ENCODE peak calls at places on chromosomes 13 and 19, in four cellular contexts. L, A, Y and B are unnamed samples.

GRCh38 chr13:23856008-23856750 is 33.0 kb downstream of the MIPEP start:
- DNase-seq in L (peak; percentile 14), A (no peak), Y (no peak), B (peak; percentile 38)

GRCh38 chr19:12833747-12834417 is 497 bp downstream of the RTBDN start:
- DNase-seq in L (peak; percentile 62), A (no peak), Y (peak; percentile 79), B (peak; percentile 70)

GRCh38 chr13:51687928-51688714 is 103.9 kb downstream of the WDFY2 start:
- DNase-seq in L (peak; percentile 59), A (no peak), Y (no peak), B (no peak)

GRCh38 chr13:51284339-51284738 is 55.2 kb upstream of the SERPINE3 start:
- DNase-seq in L (no peak), A (no peak), Y (peak; percentile 45), B (no peak)

GRCh38 chr19:38045554-38046253 is 138.7 kb downstream of the SIPA1L3 start:
- DNase-seq in L (no peak), A (no peak), Y (no peak), B (no peak)

GRCh38 chr13:99434258-99434788 is 66.9 kb upstream of the TM9SF2 start:
- DNase-seq in L (peak; percentile 70), A (no peak), Y (no peak), B (peak; percentile 70)

GRCh38 chr13:106350208-106350607 is 185.3 kb downstream of the EFNB2 start:
- DNase-seq in L (peak; percentile 33), A (no peak), Y (no peak), B (no peak)

GRCh38 chr13:106566682-106567420 is 1.1 kb downstream of the ARGLU1 start:
- DNase-seq in L (peak; percentile 81), A (peak; percentile 62), Y (no peak), B (peak; percentile 56)

GRCh38 chr19:54739587-54740497 is 1.5 kb downstream of the KIR2DL3 start:
- DNase-seq in L (no peak), A (no peak), Y (no peak), B (no peak)

GRCh38 chr19:41501854-41502253 is 58.9 kb downstream of the ERICH4 start:
- DNase-seq in L (no peak), A (no peak), Y (no peak), B (no peak)

GRCh38 chr19:41551711-41552110 is 24.3 kb upstream of the CEACAM21 start:
- DNase-seq in L (no peak), A (no peak), Y (no peak), B (no peak)

GRCh38 chr19:29576761-29577661 is 29.1 kb upstream of the POP4 start:
- DNase-seq in L (no peak), A (peak; percentile 47), Y (peak; percentile 33), B (peak; percentile 20)

GRCh38 chr13:33228645-33229445 is 56.7 kb downstream of the STARD13 start:
- DNase-seq in L (peak; percentile 84), A (peak; percentile 83), Y (no peak), B (no peak)

GRCh38 chr13:104315606-104316005 is 1249.4 kb upstream of the SLC10A2 start:
- DNase-seq in L (no peak), A (peak; percentile 97), Y (no peak), B (no peak)

GRCh38 chr13:22848539-22849052 is 332.2 kb upstream of the SGCG start:
- DNase-seq in L (peak; percentile 65), A (no peak), Y (peak; percentile 86), B (peak; percentile 93)

GRCh38 chr19:23799321-23799720 is 40.6 kb upstream of the ZNF681 start:
- DNase-seq in L (no peak), A (no peak), Y (peak; percentile 26), B (no peak)

GRCh38 chr19:41551212-41551610 is 24.8 kb upstream of the CEACAM21 start:
- DNase-seq in L (no peak), A (no peak), Y (no peak), B (no peak)

GRCh38 chr19:12706332-12706718 is 9.9 kb upstream of the FBXW9 start:
- DNase-seq in L (no peak), A (no peak), Y (no peak), B (no peak)

GRCh38 chr13:97259787-97260641 is 37.9 kb downstream of the MBNL2 start:
- DNase-seq in L (peak; percentile 77), A (peak; percentile 84), Y (no peak), B (no peak)

GRCh38 chr19:57290970-57291369 is 10.7 kb downstream of the ZNF460 start:
- DNase-seq in L (no peak), A (no peak), Y (no peak), B (no peak)

GRCh38 chr19:45200614-45201013 is 22.0 kb downstream of the BLOC1S3 start:
- DNase-seq in L (peak; percentile 75), A (peak; percentile 57), Y (peak; percentile 69), B (peak; percentile 73)

GRCh38 chr19:43841990-43842389 is 14.9 kb downstream of the ZNF283 start:
- DNase-seq in L (peak; percentile 16), A (no peak), Y (no peak), B (no peak)

GRCh38 chr19:41886761-41887710 is 4.1 kb downstream of the ARHGEF1 start:
- DNase-seq in L (peak; percentile 43), A (no peak), Y (no peak), B (no peak)

DNA sequence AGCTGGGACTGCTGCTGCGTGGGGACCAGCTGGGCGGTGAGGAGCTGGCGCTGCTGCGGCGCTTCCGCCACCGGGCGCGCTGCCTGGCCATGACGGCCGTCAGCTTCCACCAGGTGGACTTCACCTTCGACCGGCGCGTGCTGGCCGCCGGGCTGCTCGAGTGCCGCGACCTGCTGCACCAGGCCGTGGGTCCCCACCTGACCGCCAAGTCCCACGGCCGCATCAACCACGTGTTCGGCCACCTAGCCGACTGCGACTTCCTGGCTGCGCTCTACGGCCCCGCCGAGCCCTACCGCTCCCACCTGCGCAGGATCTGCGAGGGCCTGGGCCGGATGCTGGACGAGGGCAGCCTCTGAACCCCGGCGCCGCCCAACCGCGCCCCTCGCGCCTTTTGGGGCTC is 12.8 kb downstream of the TNFAIP8L1 start:
- DNase-seq in L (no peak), A (no peak), Y (no peak), B (no peak)
- H3K23ac ChIP-seq in L (no peak overlapping the region), A (no peak overlapping the region), Y (no peak overlapping the region), B (no peak overlapping the region)

DNA sequence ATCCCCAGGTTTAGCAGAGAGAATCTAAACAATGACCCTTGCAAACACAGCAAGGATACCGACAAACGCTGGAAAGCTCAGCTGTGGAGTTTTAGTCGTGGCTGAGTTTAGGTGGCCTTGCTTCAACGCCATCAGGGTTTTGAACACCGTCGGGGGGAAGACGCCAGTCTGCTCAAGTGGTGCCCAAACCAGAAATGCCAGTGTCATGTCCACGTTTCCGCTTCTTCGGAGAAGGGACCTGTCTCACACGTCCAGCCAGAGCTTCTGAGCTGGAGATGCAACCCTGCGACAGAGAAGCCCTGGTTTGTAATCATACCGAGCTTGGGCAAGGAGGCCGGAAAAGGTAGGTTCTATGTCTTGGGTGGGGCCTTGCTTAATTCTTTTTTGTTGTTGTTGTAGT is 42.6 kb upstream of the ATP11A start:
- DNase-seq in L (no peak), A (no peak), Y (no peak), B (no peak)
- H3K56ac ChIP-seq in L (no peak overlapping the region), A (no peak overlapping the region), Y (no peak overlapping the region), B (no peak overlapping the region)

GRCh38 chr19:10294368-10294697 is 4.6 kb downstream of the ICAM5 start:
- DNase-seq in L (peak; percentile 40), A (no peak), Y (peak; percentile 79), B (peak; percentile 74)
- H3K23ac ChIP-seq in L (no peak overlapping the region), A (no peak overlapping the region), Y (no peak overlapping the region), B (no peak overlapping the region)

DNA sequence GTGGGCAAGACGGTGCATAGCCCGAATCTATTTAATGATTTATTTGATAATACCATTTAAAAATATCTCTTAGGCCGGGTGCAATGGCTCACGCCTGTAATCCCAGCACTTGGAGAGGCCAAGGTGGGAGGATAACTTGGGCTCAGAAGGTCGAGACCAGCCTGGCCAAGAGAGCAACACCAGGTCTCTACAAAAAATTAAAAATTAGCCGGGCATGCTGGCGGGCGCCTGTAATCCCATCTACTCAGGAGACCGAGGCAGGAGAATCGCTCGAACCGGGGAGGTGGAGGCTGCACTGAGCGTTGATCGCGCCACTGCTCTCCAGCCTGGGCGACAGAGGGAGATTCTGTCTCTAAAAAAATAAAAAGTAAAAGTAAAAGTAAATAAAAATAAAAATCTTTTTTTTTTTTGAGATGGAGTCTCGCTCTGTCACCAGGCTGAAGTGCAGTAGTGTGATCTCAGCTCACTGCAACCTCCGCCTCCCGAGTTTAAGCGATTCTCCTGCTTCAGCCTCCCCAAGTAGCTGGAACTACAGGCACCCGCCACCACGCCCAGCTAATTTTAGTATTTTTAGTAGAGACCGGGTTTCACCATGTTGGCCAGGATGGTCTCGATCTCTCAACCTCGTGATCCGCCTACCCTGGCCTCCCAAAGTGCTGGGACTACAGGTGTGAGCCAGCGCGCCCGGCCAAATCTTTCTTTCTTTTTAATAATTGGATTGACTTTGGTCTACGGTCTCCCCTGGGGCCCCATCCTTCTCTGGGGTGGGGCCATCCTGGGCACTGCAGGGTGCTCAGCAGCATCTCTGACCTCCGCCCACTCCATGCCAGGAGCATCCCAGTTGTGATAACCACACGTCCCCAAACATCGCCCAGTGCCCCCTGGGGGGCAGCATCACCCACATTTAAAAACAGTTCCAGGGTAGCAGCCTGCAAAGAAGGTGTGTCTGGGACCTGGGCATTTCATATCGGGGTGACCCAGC is 90.7 kb downstream of the GNG7 start:
- DNase-seq in L (no peak), A (no peak), Y (no peak), B (no peak)
- H3K56ac ChIP-seq in L (no peak overlapping the region), A (no peak overlapping the region), Y (no peak overlapping the region), B (no peak overlapping the region)

GRCh38 chr13:111217661-111218060 is 102.6 kb downstream of the ARHGEF7 start:
- DNase-seq in L (no peak), A (no peak), Y (no peak), B (no peak)
- H3K23ac ChIP-seq in L (no peak overlapping the region), A (no peak overlapping the region), Y (no peak overlapping the region), B (no peak overlapping the region)

DNA sequence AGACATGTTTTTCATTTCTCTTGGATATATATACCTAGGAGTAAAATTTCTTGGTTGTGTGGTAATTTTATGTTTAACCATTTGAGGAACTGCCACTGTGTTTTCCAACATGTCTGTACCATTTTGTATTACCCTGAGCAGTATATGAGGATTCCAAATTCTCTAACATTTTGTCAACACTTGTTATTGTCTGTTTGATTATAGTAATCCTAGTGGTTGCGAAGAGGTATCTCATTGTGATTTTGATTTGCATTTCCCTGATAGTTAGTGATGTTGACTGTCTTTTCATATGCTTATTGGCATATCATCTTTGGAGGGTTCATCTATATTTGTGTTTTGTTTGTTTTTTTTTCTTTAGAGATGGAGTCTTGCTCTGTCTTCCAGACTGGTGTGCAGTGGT is 21.4 kb downstream of the GARRE1 start:
- DNase-seq in L (no peak), A (no peak), Y (no peak), B (no peak)
- H3K56ac ChIP-seq in L (no peak overlapping the region), A (no peak overlapping the region), Y (no peak overlapping the region), B (no peak overlapping the region)

DNA sequence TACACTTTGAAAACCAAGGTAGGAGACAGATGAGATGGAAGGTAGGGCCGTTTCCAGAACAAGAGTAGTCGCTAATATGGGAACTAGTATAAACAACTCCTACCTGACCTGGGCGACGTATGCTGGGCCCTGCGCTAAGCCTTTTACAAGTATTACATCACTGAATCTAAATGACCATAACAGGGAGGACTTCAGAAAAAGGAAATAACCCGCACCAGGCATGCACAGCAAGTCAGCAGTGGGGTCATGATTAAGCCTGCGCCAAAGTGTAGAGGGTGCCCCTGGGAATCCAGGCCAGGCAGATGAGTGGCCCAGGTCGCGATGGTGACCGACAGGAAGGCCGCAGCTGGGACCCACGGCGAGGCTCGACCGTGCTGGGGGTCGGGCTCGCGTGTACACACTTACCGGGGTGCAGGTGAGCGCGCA is 597 bp downstream of the ATP13A1 start:
- DNase-seq in L (peak; percentile 43), A (peak; percentile 4), Y (no peak), B (no peak)
- H3K23ac ChIP-seq in L (peak overlapping the region; percentile 99), A (peak overlapping the region; percentile 76), Y (no peak overlapping the region), B (no peak overlapping the region)